ENCODE peak calls at places on chromosomes 2 and 18, in five cellular contexts. N is pancreas, C is spleen, S is transverse colon, D is heart right ventricle. Q is an unnamed sample.

GRCh38 chr2:234462218-234462992 is 34.5 kb downstream of the ARL4C start:
- DNase-seq in N (no peak), C (no peak), S (no peak), D (no peak), Q (no peak)

GRCh38 chr18:63043516-63043915 is 276.1 kb downstream of the BCL2 start:
- DNase-seq in N (no peak), C (no peak), S (no peak), D (no peak), Q (no peak)

GRCh38 chr2:134440336-134440909 is 186.6 kb downstream of the MGAT5 start:
- DNase-seq in N (no peak), C (peak; percentile 64), S (no peak), D (no peak), Q (no peak)

GRCh38 chr2:199457147-199458016 is at the start of gene SATB2:
- DNase-seq in N (peak; percentile 32), C (peak; percentile 81), S (peak; percentile 62), D (no peak), Q (no peak)

GRCh38 chr2:235734700-235735205 is 240.9 kb downstream of the AGAP1 start:
- DNase-seq in N (no peak), C (no peak), S (no peak), D (peak; percentile 35), Q (no peak)

GRCh38 chr18:59821983-59822382 is 77.8 kb upstream of the PMAIP1 start:
- DNase-seq in N (no peak), C (no peak), S (no peak), D (no peak), Q (no peak)

GRCh38 chr2:69933839-69934613 is 19.1 kb downstream of the MXD1 start:
- DNase-seq in N (no peak), C (no peak), S (no peak), D (no peak), Q (no peak)

GRCh38 chr2:164739966-164740365 is 101.7 kb downstream of the COBLL1 start:
- DNase-seq in N (no peak), C (no peak), S (no peak), D (no peak), Q (no peak)

GRCh38 chr2:226738821-226739507 is 60.7 kb downstream of the IRS1 start:
- DNase-seq in N (no peak), C (no peak), S (no peak), D (no peak), Q (no peak)

GRCh38 chr2:27993950-27994728 is 103.6 kb downstream of the BABAM2 start:
- DNase-seq in N (no peak), C (no peak), S (no peak), D (no peak), Q (no peak)

GRCh38 chr2:39494784-39495251 is 57.7 kb upstream of the MAP4K3 start:
- DNase-seq in N (no peak), C (no peak), S (no peak), D (no peak), Q (no peak)

GRCh38 chr2:239299218-239299939 is 101.4 kb downstream of the HDAC4 start:
- DNase-seq in N (peak; percentile 51), C (peak; percentile 72), S (peak; percentile 34), D (no peak), Q (no peak)

GRCh38 chr2:182372661-182373060 is 54.2 kb downstream of the PDE1A start:
- DNase-seq in N (no peak), C (no peak), S (peak; percentile 46), D (no peak), Q (no peak)

GRCh38 chr2:157261199-157261782 is 3.8 kb downstream of the GALNT5 start:
- DNase-seq in N (no peak), C (no peak), S (peak; percentile 68), D (no peak), Q (peak; percentile 1)

GRCh38 chr2:212777020-212777491 is 238.5 kb upstream of the ERBB4 start:
- DNase-seq in N (no peak), C (no peak), S (no peak), D (no peak), Q (no peak)

GRCh38 chr2:85215074-85216050 is 82.2 kb downstream of the TCF7L1 start:
- DNase-seq in N (no peak), C (no peak), S (peak; percentile 12), D (no peak), Q (peak; percentile 35)

GRCh38 chr2:53752385-53752784 is 15.2 kb upstream of the CHAC2 start:
- DNase-seq in N (no peak), C (no peak), S (no peak), D (no peak), Q (no peak)

GRCh38 chr2:53756644-53757043 is 11.0 kb upstream of the CHAC2 start:
- DNase-seq in N (no peak), C (no peak), S (no peak), D (no peak), Q (no peak)

GRCh38 chr2:53753036-53753435 is 14.6 kb upstream of the CHAC2 start:
- DNase-seq in N (no peak), C (no peak), S (no peak), D (no peak), Q (no peak)

GRCh38 chr2:53751728-53752127 is 15.9 kb upstream of the CHAC2 start:
- DNase-seq in N (no peak), C (no peak), S (no peak), D (no peak), Q (no peak)

DNA sequence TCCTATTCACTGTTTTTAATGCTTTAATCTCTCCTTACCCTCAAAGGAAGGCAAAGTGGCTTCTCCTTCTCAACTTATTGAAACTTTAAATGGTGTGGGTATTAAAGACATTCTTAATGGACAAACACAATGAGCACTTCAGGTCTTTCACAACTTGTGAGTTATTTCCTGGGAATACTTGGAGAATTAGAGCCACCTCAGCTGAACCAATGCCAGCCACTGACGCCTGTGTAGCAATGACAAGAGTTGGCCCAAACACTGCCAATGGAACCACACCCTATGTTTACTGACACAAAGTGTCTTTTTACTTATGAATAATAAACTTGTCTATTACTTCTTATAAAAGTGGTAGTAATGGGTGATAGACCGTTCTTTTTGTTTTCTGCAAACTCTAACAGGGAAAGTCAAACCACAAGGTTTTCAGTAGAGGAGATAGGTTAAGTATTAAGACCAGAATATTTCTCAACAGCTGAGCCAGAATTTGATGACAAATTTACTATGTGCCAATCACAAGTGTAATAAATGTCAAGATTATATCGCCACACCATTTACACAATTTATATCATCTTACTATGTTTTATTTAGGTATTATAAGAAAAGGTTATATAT is 12.5 kb upstream of the CHAC2 start:
- DNase-seq in N (peak; percentile 29), C (no peak), S (peak; percentile 54), D (peak; percentile 21), Q (no peak)
- H3K4me3 ChIP-seq in N (no peak overlapping the region), C (no peak overlapping the region), S (no peak overlapping the region), D (no peak overlapping the region), Q (no peak overlapping the region)

GRCh38 chr2:26847663-26848335 is at the start of gene DPYSL5:
- DNase-seq in N (no peak), C (no peak), S (no peak), D (peak; percentile 16), Q (no peak)

GRCh38 chr2:26850002-26850431 is 2.1 kb downstream of the DPYSL5 start:
- DNase-seq in N (no peak), C (no peak), S (no peak), D (no peak), Q (no peak)

GRCh38 chr2:26850565-26850964 is 2.6 kb downstream of the DPYSL5 start:
- DNase-seq in N (no peak), C (no peak), S (no peak), D (no peak), Q (no peak)

GRCh38 chr2:26848336-26849055 is 564 bp downstream of the DPYSL5 start:
- DNase-seq in N (peak; percentile 15), C (no peak), S (no peak), D (peak; percentile 23), Q (no peak)

GRCh38 chr2:26849056-26850001 is 1.4 kb downstream of the DPYSL5 start:
- DNase-seq in N (no peak), C (no peak), S (no peak), D (no peak), Q (no peak)
- H3K4me3 ChIP-seq in N (no peak overlapping the region), C (peak overlapping the region; percentile 2), S (no peak overlapping the region), D (peak overlapping the region; percentile 34), Q (no peak overlapping the region)

GRCh38 chr2:65402780-65403528 is 29.4 kb downstream of the SPRED2 start:
- DNase-seq in N (no peak), C (no peak), S (no peak), D (no peak), Q (no peak)

GRCh38 chr2:65403529-65403915 is 28.9 kb downstream of the SPRED2 start:
- DNase-seq in N (no peak), C (no peak), S (no peak), D (no peak), Q (no peak)

GRCh38 chr2:65402339-65402738 is 30.1 kb downstream of the SPRED2 start:
- DNase-seq in N (no peak), C (no peak), S (no peak), D (no peak), Q (no peak)

GRCh38 chr2:65407240-65407639 is 25.2 kb downstream of the SPRED2 start:
- DNase-seq in N (no peak), C (no peak), S (no peak), D (no peak), Q (no peak)

GRCh38 chr2:65404988-65405697 is 27.3 kb downstream of the SPRED2 start:
- DNase-seq in N (no peak), C (no peak), S (no peak), D (no peak), Q (no peak)
- H3K4me3 ChIP-seq in N (no peak overlapping the region), C (no peak overlapping the region), S (no peak overlapping the region), D (no peak overlapping the region), Q (no peak overlapping the region)

GRCh38 chr2:163734911-163735691 is 707 bp downstream of the FIGN start:
- DNase-seq in N (no peak), C (no peak), S (no peak), D (no peak), Q (no peak)

GRCh38 chr2:163732718-163733117 is 3.1 kb downstream of the FIGN start:
- DNase-seq in N (no peak), C (no peak), S (no peak), D (no peak), Q (no peak)

GRCh38 chr2:163733301-163733938 is 2.4 kb downstream of the FIGN start:
- DNase-seq in N (no peak), C (peak; percentile 59), S (no peak), D (no peak), Q (no peak)

GRCh38 chr2:163735692-163736432 is at the start of gene FIGN:
- DNase-seq in N (peak; percentile 84), C (no peak), S (peak; percentile 41), D (peak; percentile 77), Q (peak; percentile 80)

DNA sequence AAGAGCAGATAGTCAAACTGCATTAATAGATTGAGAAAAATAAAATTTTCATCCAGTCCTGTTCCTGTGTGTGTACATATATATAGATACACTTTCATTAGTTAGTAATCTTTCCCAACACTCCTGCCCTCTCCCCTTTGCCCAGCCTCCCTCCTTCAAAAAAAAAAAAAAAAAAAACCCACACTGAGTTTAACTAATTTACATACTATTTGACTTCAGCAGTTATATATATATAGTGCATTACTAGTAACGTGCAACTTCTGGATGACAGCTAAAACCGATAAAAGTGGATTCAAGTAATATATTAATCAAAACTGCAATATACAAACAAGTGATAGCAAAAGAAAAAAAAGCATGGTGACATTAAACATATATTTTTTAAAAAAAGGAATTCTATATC is 1.4 kb downstream of the FIGN start:
- DNase-seq in N (no peak), C (no peak), S (no peak), D (no peak), Q (no peak)
- H3K4me3 ChIP-seq in N (peak overlapping the region; percentile 57), C (peak overlapping the region; percentile 42), S (no peak overlapping the region), D (peak overlapping the region; percentile 63), Q (no peak overlapping the region)

GRCh38 chr2:196987298-196987653 is 60.8 kb upstream of the PGAP1 start:
- DNase-seq in N (no peak), C (no peak), S (no peak), D (no peak), Q (no peak)
- H3K4me3 ChIP-seq in N (no peak overlapping the region), C (no peak overlapping the region), S (no peak overlapping the region), D (no peak overlapping the region), Q (no peak overlapping the region)

Q was measured in thyroid gland.